ENCODE peak calls at places on chromosomes 5 and 9, in four cellular contexts. A, L, O and M are unnamed samples.

GRCh38 chr9:104927216-104927911 is 591 bp downstream of the ABCA1 start:
- DNase-seq in L (peak; percentile 36), A (peak; percentile 39), O (peak; percentile 46), M (no peak)

GRCh38 chr5:160165137-160166068 is 46.2 kb upstream of the PWWP2A start:
- DNase-seq in O (peak; percentile 99), L (no peak), A (peak; percentile 98), M (no peak)

GRCh38 chr9:128341435-128341849 is 1.1 kb downstream of the SLC27A4 start:
- DNase-seq in O (peak; percentile 55), A (peak; percentile 78), L (peak; percentile 85), M (peak; percentile 42)

GRCh38 chr5:112312810-112313209 is 106.3 kb downstream of the EPB41L4A start:
- DNase-seq in L (no peak), O (no peak), A (no peak), M (no peak)

GRCh38 chr5:64569880-64570279 is 64.1 kb downstream of the RGS7BP start:
- DNase-seq in O (no peak), L (no peak), A (no peak), M (peak; percentile 71)

GRCh38 chr5:107203231-107203630 is 467.5 kb downstream of the EFNA5 start:
- DNase-seq in A (no peak), O (no peak), L (no peak), M (no peak)

GRCh38 chr5:178732281-178732680 is 1.8 kb upstream of the ZNF354A start:
- DNase-seq in L (no peak), A (no peak), O (no peak), M (no peak)

GRCh38 chr5:165258188-165258855 is 1752.9 kb downstream of the MAT2B start:
- DNase-seq in A (no peak), O (no peak), L (no peak), M (no peak)

GRCh38 chr5:95223859-95224258 is 61.0 kb downstream of the MCTP1 start:
- DNase-seq in A (no peak), L (no peak), O (no peak), M (no peak)

GRCh38 chr9:129889461-129889935 is 54.2 kb downstream of the USP20 start:
- DNase-seq in A (no peak), O (no peak), L (peak; percentile 58), M (no peak)

GRCh38 chr5:172502969-172503368 is 48.6 kb upstream of the SH3PXD2B start:
- DNase-seq in O (no peak), A (peak; percentile 13), L (peak; percentile 15), M (no peak)

GRCh38 chr9:128902351-128903078 is 18.3 kb upstream of the PHYHD1 start:
- DNase-seq in A (peak; percentile 64), O (no peak), L (peak; percentile 90), M (no peak)

GRCh38 chr9:113976915-113977314 is 100.8 kb downstream of the ZNF618 start:
- DNase-seq in L (no peak), O (no peak), A (no peak), M (no peak)

GRCh38 chr9:8315211-8315610 is 515.6 kb upstream of the DMAC1 start:
- DNase-seq in O (no peak), A (no peak), L (no peak), M (no peak)

GRCh38 chr5:174514983-174515394 is 209.4 kb upstream of the MSX2 start:
- DNase-seq in L (no peak), A (no peak), O (no peak), M (no peak)

GRCh38 chr5:83957188-83957587 is 236.5 kb upstream of the HAPLN1 start:
- DNase-seq in O (no peak), L (no peak), A (peak; percentile 71), M (no peak)

GRCh38 chr5:83955916-83956315 is 235.3 kb upstream of the HAPLN1 start:
- DNase-seq in A (peak; percentile 59), L (no peak), O (peak; percentile 51), M (no peak)

GRCh38 chr5:83956386-83956785 is 235.7 kb upstream of the HAPLN1 start:
- DNase-seq in O (peak; percentile 11), L (no peak), A (no peak), M (no peak)
- H3K4me3 ChIP-seq in O (no peak overlapping the region), L (no peak overlapping the region), A (no peak overlapping the region), M (no peak overlapping the region)

DNA sequence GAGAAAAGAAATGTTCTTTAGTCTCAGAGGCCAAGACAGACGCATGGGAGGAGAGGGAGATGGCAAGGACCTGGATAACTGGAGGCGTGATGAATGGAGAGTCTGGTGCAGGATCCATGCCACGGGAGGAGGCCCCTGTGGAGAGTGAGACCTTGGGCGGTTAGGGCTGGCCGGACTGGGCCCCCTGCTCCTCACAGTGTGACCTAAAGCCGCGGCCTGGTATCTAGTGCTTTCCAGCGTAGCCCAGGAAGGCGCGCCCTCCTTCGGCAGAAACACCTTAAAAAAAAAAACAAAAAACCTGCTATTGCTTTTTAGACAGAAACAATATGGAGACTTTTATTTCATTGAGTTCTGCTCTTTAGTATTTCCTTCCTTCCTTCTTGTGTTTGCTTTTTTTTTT is 33.1 kb downstream of the SCGB3A1 start:
- DNase-seq in A (no peak), O (no peak), L (no peak), M (no peak)
- TF ChIP-seq CTCF in A (no peak), O (no peak), L (no peak), M (no peak)

GRCh38 chr9:108551030-108551964 is 304.5 kb downstream of the ACTL7B start:
- DNase-seq in L (no peak), O (peak; percentile 85), A (peak; percentile 91), M (no peak)
- H3K4me3 ChIP-seq in L (no peak overlapping the region), O (peak overlapping the region; percentile 5), A (peak overlapping the region; percentile 20), M (no peak overlapping the region)

GRCh38 chr5:167593706-167594105 is 697.7 kb upstream of the WWC1 start:
- DNase-seq in O (no peak), A (no peak), L (no peak), M (no peak)
- TF ChIP-seq CTCF in O (no peak), A (no peak), L (no peak), M (no peak)

GRCh38 chr5:71588533-71588885 is 1.4 kb downstream of the MCCC2 start:
- DNase-seq in A (no peak), L (peak; percentile 12), O (no peak), M (no peak)
- H3K4me3 ChIP-seq in A (peak overlapping the region; percentile 81), L (peak overlapping the region; percentile 57), O (no peak overlapping the region), M (no peak overlapping the region)

GRCh38 chr5:23268136-23268535 is 239.3 kb upstream of the PRDM9 start:
- DNase-seq in A (no peak), L (no peak), O (no peak), M (no peak)
- TF ChIP-seq CTCF in A (peak; percentile 12), L (no peak), O (no peak), M (peak; percentile 32)

DNA sequence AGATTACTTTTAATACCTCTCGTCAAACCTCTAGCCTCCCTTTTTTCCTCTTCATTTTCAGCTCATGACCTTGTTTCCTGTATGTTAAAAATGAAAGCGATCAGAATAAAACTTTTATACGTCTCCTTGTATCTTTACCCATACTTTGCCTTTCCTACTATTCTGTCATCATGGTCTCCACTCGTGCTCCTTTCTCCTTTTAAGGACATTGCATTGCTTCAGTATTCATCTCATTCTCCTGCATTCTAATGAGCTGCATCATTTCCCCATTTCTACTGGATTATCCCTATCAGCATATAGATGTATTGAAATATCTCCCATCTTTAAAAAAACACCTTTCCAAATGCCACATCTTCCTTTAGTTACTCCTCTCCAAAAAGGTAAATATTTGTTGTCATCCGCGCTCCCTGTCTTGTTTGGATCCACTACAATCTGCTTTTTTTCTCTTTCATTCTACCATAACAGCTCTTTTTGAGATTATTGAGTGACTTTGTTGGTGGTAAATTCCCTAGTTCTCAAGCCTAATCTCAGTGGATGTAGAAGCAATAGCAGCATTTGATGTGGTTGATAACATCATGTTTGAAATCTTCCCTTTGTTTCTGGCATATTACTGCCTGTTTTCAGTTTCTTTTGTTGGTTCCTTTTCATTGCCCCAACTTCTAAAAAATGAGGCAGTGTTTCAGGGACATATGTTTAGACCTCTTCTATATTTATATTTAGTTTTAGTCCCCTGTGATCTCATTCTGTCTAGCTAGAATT is 8.7 kb downstream of the CDC42SE2 start:
- DNase-seq in L (peak; percentile 63), O (peak; percentile 5), A (no peak), M (no peak)
- H3K4me3 ChIP-seq in L (peak overlapping the region; percentile 57), O (no peak overlapping the region), A (no peak overlapping the region), M (no peak overlapping the region)

GRCh38 chr5:59445741-59446140 is 447.8 kb downstream of the PDE4D start:
- DNase-seq in A (no peak), L (no peak), O (no peak), M (no peak)

DNA sequence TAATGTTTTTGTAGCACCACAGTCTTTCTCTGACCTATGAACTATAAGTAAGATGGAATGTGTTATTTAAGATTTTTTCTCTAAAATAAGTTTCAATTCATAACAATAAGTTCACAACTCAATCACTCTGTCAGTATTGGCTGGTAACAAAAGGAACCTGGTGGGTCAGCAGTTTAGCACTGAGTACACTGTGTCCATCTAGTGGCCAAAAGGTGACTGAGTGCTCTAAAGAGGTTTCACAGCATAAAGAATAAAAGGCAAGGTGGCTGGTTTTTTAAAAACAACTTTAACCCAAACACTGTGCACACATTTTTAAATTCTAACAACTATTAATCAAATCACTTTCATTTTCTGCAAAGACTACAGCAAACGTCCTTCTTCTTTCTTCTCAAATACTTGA is 443.3 kb downstream of the PDE4D start:
- DNase-seq in O (no peak), L (peak; percentile 7), A (peak; percentile 43), M (no peak)
- TF ChIP-seq CTCF in O (peak; percentile 18), L (peak; percentile 12), A (peak; percentile 65), M (peak; percentile 28)

GRCh38 chr5:68441309-68441708 is 225.8 kb downstream of the PIK3R1 start:
- DNase-seq in A (no peak), L (peak; percentile 43), O (no peak), M (no peak)

GRCh38 chr5:68443091-68443490 is 227.5 kb downstream of the PIK3R1 start:
- DNase-seq in O (no peak), L (peak; percentile 26), A (no peak), M (no peak)

GRCh38 chr5:68440666-68441065 is 225.1 kb downstream of the PIK3R1 start:
- DNase-seq in O (peak; percentile 73), L (no peak), A (no peak), M (no peak)

GRCh38 chr5:68436686-68437520 is 221.3 kb downstream of the PIK3R1 start:
- DNase-seq in L (no peak), O (peak; percentile 86), A (no peak), M (no peak)

GRCh38 chr5:68440255-68440654 is 224.7 kb downstream of the PIK3R1 start:
- DNase-seq in L (no peak), A (no peak), O (no peak), M (no peak)
- H3K4me3 ChIP-seq in L (no peak overlapping the region), A (no peak overlapping the region), O (no peak overlapping the region), M (no peak overlapping the region)

DNA sequence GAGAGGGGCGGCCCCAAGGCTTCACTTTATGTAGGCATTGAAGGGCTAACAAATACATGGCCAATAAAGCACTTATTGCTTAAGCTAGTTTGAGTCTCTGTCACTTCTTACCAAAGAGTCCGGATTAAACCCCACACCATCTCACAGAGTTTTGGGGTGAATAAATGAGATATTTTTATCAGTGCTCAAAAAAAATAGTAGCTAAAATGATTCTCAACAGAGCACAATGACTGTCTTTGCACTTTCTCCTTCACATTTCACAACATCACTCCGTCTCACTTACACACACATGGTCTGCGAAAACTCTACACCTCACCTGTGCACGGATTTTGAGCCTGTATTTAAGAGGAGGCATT is 92.9 kb downstream of the LMX1B start:
- DNase-seq in L (no peak), O (no peak), A (no peak), M (no peak)
- TF ChIP-seq CTCF in L (no peak), O (no peak), A (no peak), M (no peak)